ENCODE peak calls at places on chromosomes 7 and 10, in four cellular contexts. P is Right ventricle myocardium inferior, M is NB4, E is DMS153. K is an unnamed sample.

GRCh38 chr7:129471402-129471827 is 30.9 kb upstream of the SMKR1 start:
- DNase-seq in E (no peak), P (no peak), M (no peak), K (no peak)

GRCh38 chr10:13053794-13054462 is 46.0 kb upstream of the OPTN start:
- DNase-seq in E (no peak), P (no peak), M (no peak), K (no peak)

GRCh38 chr7:75737856-75738603 is 711 bp downstream of the HIP1 start:
- DNase-seq in P (no peak), M (no peak), E (no peak), K (no peak)

GRCh38 chr10:71088054-71088453 is 124.3 kb upstream of the UNC5B start:
- DNase-seq in P (no peak), E (no peak), M (no peak), K (no peak)

GRCh38 chr10:79046991-79047874 is 21.5 kb upstream of the ZMIZ1 start:
- DNase-seq in E (no peak), P (no peak), M (no peak), K (peak; percentile 76)

GRCh38 chr7:115052706-115053105 is 130.8 kb downstream of the MDFIC start:
- DNase-seq in M (no peak), E (no peak), P (no peak), K (no peak)

GRCh38 chr10:75407296-75407715 is 5.7 kb upstream of the ZNF503 start:
- DNase-seq in E (no peak), P (no peak), M (no peak), K (no peak)

GRCh38 chr7:92717982-92718716 is 118.2 kb downstream of the CDK6 start:
- DNase-seq in M (peak; percentile 13), P (peak; percentile 68), E (peak; percentile 61), K (peak; percentile 75)

GRCh38 chr7:51141451-51141971 is 175.1 kb downstream of the COBL start:
- DNase-seq in E (peak; percentile 72), P (no peak), M (peak; percentile 36), K (no peak)

GRCh38 chr10:46558411-46559185 is 2.1 kb upstream of the GPRIN2 start:
- DNase-seq in P (no peak), M (no peak), E (peak; percentile 25), K (peak; percentile 66)

GRCh38 chr10:119543814-119544642 is 1.5 kb upstream of the RGS10 start:
- DNase-seq in E (no peak), M (no peak), P (no peak), K (no peak)

GRCh38 chr10:21260060-21260792 is 265.3 kb downstream of the SKIDA1 start:
- DNase-seq in E (no peak), P (no peak), M (no peak), K (no peak)

GRCh38 chr10:5252177-5253037 is 55.8 kb downstream of the AKR1C4 start:
- DNase-seq in P (peak; percentile 16), E (peak; percentile 29), M (peak; percentile 4), K (peak; percentile 50)

GRCh38 chr7:100614308-100614861 is 2.0 kb downstream of the MOSPD3 start:
- DNase-seq in M (no peak), E (no peak), P (no peak), K (no peak)

GRCh38 chr7:133255461-133255860 is 2.6 kb downstream of the EXOC4 start:
- DNase-seq in P (no peak), M (peak; percentile 60), E (no peak), K (no peak)

GRCh38 chr10:43263551-43264323 is 3.1 kb downstream of the RASGEF1A start:
- DNase-seq in P (peak; percentile 45), E (no peak), M (no peak), K (no peak)

GRCh38 chr7:69433086-69433485 is 165.2 kb upstream of the AUTS2 start:
- DNase-seq in E (no peak), M (no peak), P (no peak), K (no peak)

GRCh38 chr10:87589653-87590052 is 70.0 kb upstream of the PAPSS2 start:
- DNase-seq in P (no peak), M (no peak), E (no peak), K (no peak)

GRCh38 chr10:102837230-102837721 is at the start of gene CYP17A1:
- DNase-seq in E (no peak), M (no peak), P (no peak), K (no peak)

GRCh38 chr10:75294866-75295692 is 59.3 kb upstream of the COMTD1 start:
- DNase-seq in P (peak; percentile 87), E (peak; percentile 54), M (peak; percentile 75), K (peak; percentile 89)

GRCh38 chr7:149884541-149884940 is 10.8 kb downstream of the ATP6V0E2 start:
- DNase-seq in E (no peak), P (peak; percentile 77), M (no peak), K (no peak)

GRCh38 chr10:14050598-14050997 is 280.1 kb downstream of the FRMD4A start:
- DNase-seq in P (no peak), E (no peak), M (no peak), K (no peak)

GRCh38 chr10:58178811-58179210 is 88.9 kb downstream of the IPMK start:
- DNase-seq in E (no peak), P (no peak), M (no peak), K (no peak)